ENCODE peak calls at places on chromosomes 3 and 15, in six cellular contexts. K is left ventricle myocardium inferior, V is mucosa of descending colon, M is stomach, I is OCI-LY7, F is T-helper 17 cell. Z is an unnamed sample. For H3K9me3, the result is how much of the 10 kb centered on the place peaks cover.

GRCh38 chr3:63413523-63413922 is 135.4 kb downstream of the SYNPR start:
- DNase-seq in K (no peak), V (no peak), M (no peak), I (no peak), F (no peak), Z (no peak)

GRCh38 chr3:24493951-24494615 is 567 bp downstream of the THRB start:
- DNase-seq in K (peak), V (peak), M (peak), I (no peak), F (no peak), Z (peak)

GRCh38 chr3:66379565-66379964 is 121.3 kb downstream of the LRIG1 start:
- DNase-seq in K (no peak), V (no peak), M (no peak), I (no peak), F (no peak), Z (no peak)

GRCh38 chr3:48157950-48158376 is 30.3 kb downstream of the CDC25A start:
- DNase-seq in K (peak), V (peak), M (peak), I (peak), F (no peak), Z (peak)

GRCh38 chr3:101791778-101792177 is 12.8 kb downstream of the NXPE3 start:
- DNase-seq in K (no peak), V (no peak), M (no peak), I (peak), F (no peak), Z (no peak)

GRCh38 chr15:45122719-45123118 is 7.0 kb downstream of the DUOXA1 start:
- DNase-seq in K (no peak), V (no peak), M (no peak), I (no peak), F (no peak), Z (no peak)

GRCh38 chr3:63048927-63049326 is 173.7 kb upstream of the CADPS start:
- DNase-seq in K (no peak), V (no peak), M (no peak), I (no peak), F (no peak), Z (no peak)

GRCh38 chr3:190883973-190884832 is 21.7 kb upstream of the GMNC start:
- DNase-seq in K (no peak), V (peak), M (peak), I (peak), F (no peak), Z (peak)

GRCh38 chr15:90872481-90873184 is 4.2 kb downstream of the FURIN start:
- DNase-seq in K (no peak), V (no peak), M (no peak), I (no peak), F (no peak), Z (no peak)

GRCh38 chr3:61853912-61854311 is 292.5 kb downstream of the PTPRG start:
- DNase-seq in K (no peak), V (no peak), M (no peak), I (no peak), F (no peak), Z (no peak)

GRCh38 chr3:50695031-50695430 is 20.3 kb downstream of the DOCK3 start:
- DNase-seq in K (no peak), V (no peak), M (no peak), I (no peak), F (no peak), Z (no peak)

GRCh38 chr3:164479406-164479805 is 598.9 kb downstream of the SI start:
- DNase-seq in K (no peak), V (no peak), M (no peak), I (no peak), F (no peak), Z (no peak)

GRCh38 chr15:50109086-50109987 is 9.7 kb downstream of the ATP8B4 start:
- DNase-seq in K (no peak), V (no peak), M (no peak), I (no peak), F (no peak), Z (no peak)

GRCh38 chr15:53808058-53808703 is 48.7 kb upstream of the WDR72 start:
- DNase-seq in K (no peak), V (no peak), M (no peak), I (peak), F (no peak), Z (no peak)

GRCh38 chr15:59550961-59551360 is 60.6 kb upstream of the GCNT3 start:
- DNase-seq in K (no peak), V (no peak), M (no peak), I (no peak), F (no peak), Z (no peak)

GRCh38 chr15:71651750-71652186 is 158.6 kb upstream of the NR2E3 start:
- DNase-seq in K (no peak), V (peak), M (peak), I (peak), F (no peak), Z (no peak)

GRCh38 chr15:61080209-61081027 is 148.7 kb downstream of the RORA start:
- DNase-seq in K (no peak), V (no peak), M (no peak), I (no peak), F (no peak), Z (no peak)

GRCh38 chr3:114380233-114380645 is 86.4 kb downstream of the TIGIT start:
- DNase-seq in K (peak), V (peak), M (peak), I (no peak), F (no peak), Z (peak)

GRCh38 chr3:32817561-32818430 is at the start of gene TRIM71:
- DNase-seq in K (no peak), V (no peak), M (no peak), I (no peak), F (no peak), Z (no peak)

GRCh38 chr15:85580914-85581313 is 200.5 kb downstream of the AKAP13 start:
- DNase-seq in K (no peak), V (peak), M (peak), I (no peak), F (peak), Z (no peak)

GRCh38 chr3:150349314-150350097 is 58.6 kb upstream of the TSC22D2 start:
- DNase-seq in K (peak), V (no peak), M (no peak), I (no peak), F (no peak), Z (no peak)

GRCh38 chr3:41751597-41751996 is 210.3 kb downstream of the ULK4 start:
- DNase-seq in K (no peak), V (no peak), M (no peak), I (no peak), F (no peak), Z (no peak)

GRCh38 chr3:8987673-8988655 is 24.7 kb upstream of the RAD18 start:
- DNase-seq in K (peak), V (peak), M (peak), I (peak), F (no peak), Z (peak)

GRCh38 chr3:161649900-161650484 is 153.4 kb downstream of the OTOL1 start:
- DNase-seq in K (no peak), V (no peak), M (no peak), I (no peak), F (no peak), Z (no peak)

GRCh38 chr3:181715601-181716340 is 4.0 kb downstream of the SOX2 start:
- DNase-seq in K (no peak), V (no peak), M (no peak), I (peak), F (no peak), Z (no peak)

GRCh38 chr3:45199837-45200648 is 26.0 kb downstream of the TMEM158 start:
- DNase-seq in K (no peak), V (peak), M (no peak), I (no peak), F (no peak), Z (no peak)

GRCh38 chr3:188749830-188750229 is 421.9 kb upstream of the TPRG1 start:
- DNase-seq in K (no peak), V (no peak), M (no peak), I (no peak), F (no peak), Z (no peak)

GRCh38 chr3:157573281-157573680 is 70.1 kb upstream of the VEPH1 start:
- DNase-seq in K (no peak), V (no peak), M (no peak), I (no peak), F (no peak), Z (no peak)

GRCh38 chr3:58664611-58665010 is 2.0 kb downstream of the FAM3D start:
- DNase-seq in K (no peak), V (no peak), M (no peak), I (no peak), F (no peak), Z (no peak)

GRCh38 chr3:197253243-197253947 is 45.0 kb downstream of the DLG1 start:
- DNase-seq in K (no peak), V (no peak), M (no peak), I (no peak), F (no peak), Z (no peak)

GRCh38 chr15:48577495-48577894 is 68.0 kb downstream of the FBN1 start:
- DNase-seq in K (no peak), V (no peak), M (no peak), I (no peak), F (no peak), Z (no peak)

GRCh38 chr3:197520311-197521276 is 35.2 kb downstream of the BDH1 start:
- DNase-seq in K (no peak), V (peak), M (peak), I (no peak), F (no peak), Z (no peak)

GRCh38 chr15:99598296-99598695 is 32.5 kb downstream of the MEF2A start:
- DNase-seq in K (no peak), V (no peak), M (no peak), I (no peak), F (no peak), Z (no peak)
- H3K9me3 ChIP-seq in K (under half), V (under half), M (under half), I (under half), F (under half), Z (under half)

GRCh38 chr3:43046583-43046982 is 59.3 kb downstream of the POMGNT2 start:
- DNase-seq in K (no peak), V (no peak), M (no peak), I (no peak), F (no peak), Z (peak)
- H3K9me3 ChIP-seq in K (half or more), V (half or more), M (half or more), I (under half), F (under half), Z (under half)

DNA sequence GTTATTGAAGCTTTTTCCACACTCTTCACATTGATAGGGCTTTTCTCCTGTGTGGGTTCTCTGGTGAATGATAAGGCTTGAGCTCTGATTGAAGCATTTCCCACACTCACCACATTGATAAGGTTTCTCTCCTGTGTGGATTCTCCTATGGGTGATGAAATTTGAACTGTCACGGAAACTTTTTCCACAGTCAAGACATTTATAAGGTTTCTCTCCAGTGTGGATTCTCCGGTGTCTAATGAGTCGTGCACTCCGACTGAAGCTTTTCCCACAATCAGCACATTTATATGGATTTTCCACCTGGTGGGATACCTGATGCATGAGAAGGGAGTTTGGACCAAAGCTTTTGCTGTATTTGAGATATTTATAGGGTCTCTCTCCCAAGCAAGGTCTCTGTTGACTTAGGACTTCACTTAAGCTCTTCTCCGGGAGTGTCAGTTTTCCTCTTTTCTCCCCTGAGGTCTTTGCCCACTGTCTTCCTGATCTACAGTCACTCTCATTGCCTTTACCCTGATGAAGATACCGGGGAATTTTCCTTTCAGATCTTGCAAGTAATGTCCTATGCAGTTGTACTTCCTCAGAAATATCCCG is 9.4 kb downstream of the ZSCAN29 start:
- DNase-seq in K (no peak), V (no peak), M (no peak), I (no peak), F (no peak), Z (no peak)
- H3K9me3 ChIP-seq in K (half or more), V (half or more), M (half or more), I (under half), F (under half), Z (under half)

DNA sequence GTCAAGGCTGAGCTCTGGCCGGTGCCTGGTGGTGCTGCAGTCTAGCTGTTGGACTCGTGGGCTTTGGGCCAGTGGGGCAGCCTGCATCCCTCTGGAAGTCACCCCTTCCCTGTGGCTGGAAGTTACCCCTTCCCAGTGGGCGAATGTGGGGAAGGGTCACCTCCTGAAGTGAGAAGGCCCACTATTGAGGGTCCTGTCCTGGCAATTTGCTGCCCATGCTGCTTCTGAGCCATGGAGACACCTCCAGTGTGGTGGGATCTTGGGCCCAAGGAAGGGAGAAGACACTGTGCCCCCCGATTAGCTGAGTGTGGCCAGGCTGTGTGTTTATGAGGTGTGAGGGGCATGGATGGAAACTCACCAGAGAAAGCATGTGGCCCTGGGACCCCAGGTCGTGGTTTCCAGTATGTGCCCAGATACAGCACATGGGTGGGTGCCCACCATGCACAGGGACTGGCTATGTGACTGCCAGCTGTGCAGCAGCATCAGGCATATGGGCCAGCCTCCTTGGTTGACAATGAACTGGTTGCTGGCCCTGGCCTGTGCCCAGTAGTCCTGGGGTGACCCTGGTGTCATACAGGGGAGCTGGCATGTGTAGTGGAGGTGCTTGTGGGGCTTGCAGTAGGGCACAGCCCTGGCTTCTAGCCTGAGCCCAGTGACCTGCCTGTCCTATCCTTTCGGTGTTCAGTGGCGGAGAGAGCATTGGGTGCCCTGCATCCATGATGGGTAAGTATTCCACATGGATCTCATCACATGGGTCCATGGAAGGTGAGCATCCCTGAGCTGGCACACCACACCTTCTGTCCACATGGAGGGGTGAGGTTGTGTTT is 221.2 kb downstream of the SNRPN start:
- DNase-seq in K (peak), V (no peak), M (peak), I (no peak), F (peak), Z (no peak)
- H3K9me3 ChIP-seq in K (half or more), V (half or more), M (half or more), I (under half), F (under half), Z (under half)

GRCh38 chr3:104281713-104282112 is 1085.0 kb upstream of the ALCAM start:
- DNase-seq in K (no peak), V (no peak), M (no peak), I (no peak), F (no peak), Z (no peak)
- H3K9me3 ChIP-seq in K (half or more), V (under half), M (under half), I (under half), F (under half), Z (under half)

Z was measured in tibial nerve.